ENCODE peak calls at places on chromosomes 2 and 18, in six cellular contexts. D is HT-29, V is myocyte, J is NCI-H2081, K is uterus, W is GM23338. B is an unnamed sample.

GRCh38 chr2:48849770-48850169 is 94.2 kb upstream of the LHCGR start:
- DNase-seq in V (no peak), D (no peak), J (no peak), K (no peak), W (no peak), B (no peak)

GRCh38 chr2:222774941-222775340 is 85.9 kb upstream of the ACSL3 start:
- DNase-seq in V (no peak), J (no peak), D (no peak), K (no peak), W (peak; percentile 21), B (peak; percentile 40)

GRCh38 chr18:79489900-79490592 is 94.3 kb downstream of the NFATC1 start:
- DNase-seq in W (no peak), V (no peak), J (no peak), K (no peak), D (no peak), B (no peak)

GRCh38 chr2:3257166-3257565 is 120.5 kb downstream of the EIPR1 start:
- DNase-seq in D (no peak), V (no peak), K (no peak), W (peak; percentile 45), J (no peak), B (no peak)

GRCh38 chr18:2657043-2657512 is 1.6 kb downstream of the SMCHD1 start:
- DNase-seq in W (no peak), D (peak; percentile 60), K (no peak), V (peak; percentile 9), J (no peak), B (peak; percentile 17)

GRCh38 chr2:240991378-240992263 is 6.8 kb upstream of the SNED1 start:
- DNase-seq in D (peak; percentile 57), V (peak; percentile 99), J (no peak), K (peak; percentile 93), W (peak; percentile 48), B (peak; percentile 100)

GRCh38 chr18:10936211-10937053 is 212.9 kb downstream of the PIEZO2 start:
- DNase-seq in K (no peak), W (no peak), D (no peak), J (no peak), V (no peak), B (no peak)

GRCh38 chr2:160352492-160352891 is 141.1 kb downstream of the RBMS1 start:
- DNase-seq in V (no peak), W (no peak), D (no peak), J (no peak), K (no peak), B (no peak)

GRCh38 chr2:238936162-238937052 is 88.5 kb downstream of the TWIST2 start:
- DNase-seq in J (no peak), V (no peak), K (peak; percentile 11), W (no peak), D (no peak), B (no peak)

GRCh38 chr18:11955299-11956029 is 25.8 kb upstream of the IMPA2 start:
- DNase-seq in D (no peak), J (no peak), V (peak; percentile 85), K (peak; percentile 63), W (peak; percentile 51), B (peak; percentile 89)

GRCh38 chr2:172586255-172586891 is 30.5 kb downstream of the PDK1 start:
- DNase-seq in W (no peak), J (no peak), D (no peak), V (no peak), K (no peak), B (no peak)

GRCh38 chr2:1991126-1991525 is 246.8 kb upstream of the PXDN start:
- DNase-seq in K (no peak), V (no peak), W (no peak), D (no peak), J (no peak), B (no peak)

GRCh38 chr2:74020717-74021406 is 36.2 kb downstream of the TET3 start:
- DNase-seq in K (no peak), J (no peak), W (no peak), V (no peak), D (no peak), B (no peak)

GRCh38 chr18:49359732-49360444 is 100.6 kb downstream of the DYM start:
- DNase-seq in W (no peak), V (peak; percentile 56), J (peak; percentile 59), D (no peak), K (no peak), B (no peak)

GRCh38 chr2:238420878-238421694 is 5.6 kb upstream of the ASB1 start:
- DNase-seq in D (peak; percentile 31), K (no peak), V (no peak), W (peak; percentile 41), J (no peak), B (no peak)

B was measured in SJCRH30.